ENCODE peak calls at places on chromosomes 13 and 19, in four cellular contexts. S is HepG2, L is K562, M is GM12878. I is an unnamed sample.

GRCh38 chr19:1445185-1445931 is 4.6 kb upstream of the APC2 start:
- DNase-seq in M (no peak), S (peak), L (peak), I (peak)

GRCh38 chr13:40985596-40986327 is 33.4 kb downstream of the ELF1 start:
- DNase-seq in L (no peak), M (no peak), S (no peak), I (no peak)

GRCh38 chr13:76965759-76966421 is 17.6 kb downstream of the ACOD1 start:
- DNase-seq in L (no peak), M (no peak), S (no peak), I (no peak)

GRCh38 chr13:21837841-21838551 is 167.1 kb downstream of the FGF9 start:
- DNase-seq in S (peak), M (no peak), L (no peak), I (no peak)

GRCh38 chr13:100125946-100126345 is 37.1 kb downstream of the PCCA start:
- DNase-seq in L (no peak), M (no peak), S (no peak), I (no peak)

GRCh38 chr19:43809762-43810696 is 7.8 kb upstream of the LYPD5 start:
- DNase-seq in L (peak), M (peak), S (peak), I (peak)

GRCh38 chr13:93621966-93622365 is 395.4 kb downstream of the GPC6 start:
- DNase-seq in S (no peak), L (no peak), M (no peak), I (no peak)

GRCh38 chr13:64305246-64305645 is 2889.6 kb upstream of the PCDH20 start:
- DNase-seq in M (no peak), S (no peak), L (no peak), I (no peak)

GRCh38 chr13:30720470-30720869 is 14.9 kb upstream of the ALOX5AP start:
- DNase-seq in M (peak), S (no peak), L (no peak), I (no peak)

GRCh38 chr13:70812481-70812880 is 704.2 kb upstream of the KLHL1 start:
- DNase-seq in M (no peak), L (no peak), S (no peak), I (no peak)

GRCh38 chr19:55082023-55082851 is 6.6 kb downstream of the EPS8L1 start:
- DNase-seq in L (peak), M (no peak), S (no peak), I (peak)

GRCh38 chr19:19552811-19553210 is 14.7 kb downstream of the CILP2 start:
- DNase-seq in L (peak), S (no peak), M (no peak), I (peak)

GRCh38 chr19:9808855-9809646 is 9.8 kb downstream of the FBXL12 start:
- DNase-seq in L (no peak), M (no peak), S (no peak), I (no peak)

GRCh38 chr13:94345374-94346195 is 133.9 kb downstream of the DCT start:
- DNase-seq in L (no peak), M (no peak), S (peak), I (no peak)

GRCh38 chr19:15532779-15533521 is 24.6 kb downstream of the CYP4F22 start:
- DNase-seq in M (peak), S (no peak), L (peak), I (no peak)

GRCh38 chr19:50399368-50399745 is 15.2 kb downstream of the POLD1 start:
- DNase-seq in L (no peak), S (no peak), M (no peak), I (no peak)

GRCh38 chr19:50402544-50403301 is 16.0 kb upstream of the SPIB start:
- DNase-seq in M (no peak), L (no peak), S (no peak), I (no peak)

GRCh38 chr19:50401505-50402450 is 17.0 kb upstream of the SPIB start:
- DNase-seq in M (no peak), S (no peak), L (no peak), I (no peak)

DNA sequence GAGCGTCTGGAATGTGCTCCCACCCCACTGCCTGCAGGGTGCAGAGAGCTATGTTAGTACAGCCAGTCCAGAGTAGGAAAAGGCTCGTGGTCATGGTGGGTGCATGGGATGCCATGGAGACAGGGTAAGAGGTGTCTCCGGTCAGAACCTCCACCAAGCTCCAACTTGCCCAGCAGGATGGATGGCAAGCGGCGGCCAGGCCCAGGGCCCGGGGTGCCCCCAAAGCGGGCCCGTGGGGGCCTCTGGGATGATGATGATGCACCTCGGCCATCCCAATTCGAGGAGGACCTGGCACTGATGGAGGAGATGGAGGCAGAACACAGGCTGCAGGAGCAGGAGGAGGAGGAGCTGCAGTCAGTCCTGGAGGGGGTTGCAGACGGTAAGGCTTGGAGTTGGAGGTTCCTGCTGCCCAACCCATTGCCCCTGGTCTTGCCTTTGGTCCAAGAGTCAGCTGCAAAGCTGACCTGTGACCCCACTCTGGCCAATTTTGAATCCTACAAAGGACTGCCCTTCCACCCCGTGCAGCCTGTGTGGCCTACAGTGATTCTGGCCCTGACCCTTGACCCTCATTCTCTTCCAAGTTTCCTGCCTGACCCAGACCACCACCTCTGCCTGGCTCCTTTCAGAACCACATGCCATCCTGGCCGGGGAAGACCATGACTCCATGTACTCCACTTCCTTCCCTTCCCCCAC is 14.7 kb downstream of the POLD1 start:
- DNase-seq in L (no peak), S (no peak), M (no peak), I (no peak)
- TF ChIP-seq USF2 in L (no peak), S (no peak), M (no peak), I (no peak)

GRCh38 chr13:48775285-48775684 is 121.6 kb downstream of the CYSLTR2 start:
- DNase-seq in M (no peak), S (no peak), L (no peak), I (no peak)
- H3K4me2 ChIP-seq in M (no peak), S (no peak), L (no peak), I (no peak)

DNA sequence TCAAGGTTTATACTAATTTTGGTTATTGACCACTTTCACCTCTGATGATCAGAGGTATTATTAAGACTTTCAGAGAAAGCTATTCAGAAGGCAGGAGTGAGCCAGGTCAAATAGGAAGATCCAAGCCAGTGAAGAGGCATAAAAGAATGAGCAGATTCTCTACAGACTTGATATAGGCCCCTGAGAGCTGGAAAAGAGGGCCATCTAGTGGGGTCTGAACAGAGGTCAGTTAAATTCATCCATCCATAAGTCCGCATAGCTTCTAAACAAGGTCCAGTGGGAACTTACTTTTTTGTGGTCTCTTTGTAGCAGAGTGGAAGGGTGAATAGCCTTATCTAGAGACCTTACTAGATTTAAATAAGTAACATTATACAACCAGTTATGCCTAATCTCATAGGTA is 126.6 kb upstream of the UFM1 start:
- DNase-seq in S (peak), M (no peak), L (no peak), I (no peak)
- TF ChIP-seq MYC in S (no peak), M (no peak), L (no peak), I (no peak)

DNA sequence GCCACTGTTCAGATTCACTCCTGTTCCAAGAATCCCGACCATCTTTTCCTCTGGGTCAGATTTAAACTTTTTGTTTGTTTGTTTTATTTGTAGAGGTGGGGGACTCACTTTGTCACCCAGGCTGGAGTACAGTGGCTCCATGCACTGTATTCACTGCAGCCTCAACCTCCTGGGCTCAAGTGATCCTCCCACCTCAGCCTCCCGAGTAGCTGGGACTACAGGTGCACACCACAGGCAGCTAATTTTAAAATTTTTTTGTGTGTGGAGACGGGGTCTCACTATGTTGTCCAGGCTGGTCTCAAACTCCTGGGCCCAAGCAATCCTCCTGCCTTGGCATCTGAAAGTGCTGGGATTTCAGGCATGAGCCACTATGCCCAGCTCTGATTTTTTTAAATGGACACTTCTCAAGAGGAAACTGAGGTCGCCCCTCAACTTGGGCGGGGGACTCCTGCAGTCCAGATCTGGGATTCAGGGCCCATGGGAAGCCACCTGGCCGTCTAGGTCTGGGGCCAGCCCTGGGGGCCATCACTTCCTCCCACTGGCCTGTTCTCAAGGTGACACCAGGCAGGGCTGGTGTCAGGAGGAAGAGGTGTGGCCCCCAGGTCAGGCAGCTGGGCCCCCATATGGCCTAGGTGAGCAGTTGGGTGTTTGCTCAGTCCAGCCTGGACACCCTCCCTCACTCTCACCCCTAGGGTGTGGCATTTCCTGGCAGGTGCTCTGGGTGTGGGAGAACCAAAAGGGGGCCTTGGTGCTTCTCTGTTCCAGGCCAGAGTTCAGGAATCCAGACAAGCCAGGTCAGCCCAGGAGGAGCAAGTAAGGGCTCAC is 1.3 kb downstream of the B3GNT3 start:
- DNase-seq in L (no peak), S (peak), M (no peak), I (no peak)
- TF ChIP-seq USF2 in L (no peak), S (no peak), M (no peak), I (no peak)